ENCODE peak calls at places on chromosomes 4 and X, in eight cellular contexts. One of them, this sample, is unnamed.

GRCh38 chrX:129823115-129823514 is 20.6 kb downstream of the ZDHHC9 start:
- DNase-seq in fibroblast of mammary gland: peak
- DNase-seq in tibial artery: peak
- DNase-seq in H1: no peak
- DNase-seq in mammary epithelial cell: peak
- DNase-seq in HFF-Myc: no peak
- DNase-seq in right lobe of liver: no peak
- DNase-seq in lower lobe of right lung: no peak
- DNase-seq in this sample: no peak

GRCh38 chr4:3253808-3254207 is 4.8 kb downstream of the MSANTD1 start:
- DNase-seq in fibroblast of mammary gland: no peak
- DNase-seq in tibial artery: no peak
- DNase-seq in H1: peak
- DNase-seq in mammary epithelial cell: no peak
- DNase-seq in HFF-Myc: no peak
- DNase-seq in right lobe of liver: peak
- DNase-seq in lower lobe of right lung: peak
- DNase-seq in this sample: no peak

GRCh38 chr4:85744950-85745349 is 270.0 kb downstream of the ARHGAP24 start:
- DNase-seq in fibroblast of mammary gland: peak
- DNase-seq in tibial artery: no peak
- DNase-seq in H1: no peak
- DNase-seq in mammary epithelial cell: peak
- DNase-seq in HFF-Myc: peak
- DNase-seq in right lobe of liver: no peak
- DNase-seq in lower lobe of right lung: no peak
- DNase-seq in this sample: no peak

GRCh38 chrX:100710816-100711215 is 21.1 kb downstream of the SYTL4 start:
- DNase-seq in fibroblast of mammary gland: no peak
- DNase-seq in tibial artery: no peak
- DNase-seq in H1: no peak
- DNase-seq in mammary epithelial cell: no peak
- DNase-seq in HFF-Myc: no peak
- DNase-seq in right lobe of liver: no peak
- DNase-seq in lower lobe of right lung: no peak
- DNase-seq in this sample: no peak

GRCh38 chrX:10983526-10983925 is 127.6 kb upstream of the HCCS start:
- DNase-seq in fibroblast of mammary gland: no peak
- DNase-seq in tibial artery: no peak
- DNase-seq in H1: no peak
- DNase-seq in mammary epithelial cell: no peak
- DNase-seq in HFF-Myc: no peak
- DNase-seq in right lobe of liver: no peak
- DNase-seq in lower lobe of right lung: no peak
- DNase-seq in this sample: no peak

GRCh38 chr4:95409750-95410149 is 139.0 kb downstream of the UNC5C start:
- DNase-seq in fibroblast of mammary gland: no peak
- DNase-seq in tibial artery: no peak
- DNase-seq in H1: no peak
- DNase-seq in mammary epithelial cell: no peak
- DNase-seq in HFF-Myc: no peak
- DNase-seq in right lobe of liver: no peak
- DNase-seq in lower lobe of right lung: no peak
- DNase-seq in this sample: no peak

GRCh38 chrX:12548746-12549145 is 242.5 kb upstream of the PRPS2 start:
- DNase-seq in fibroblast of mammary gland: peak
- DNase-seq in tibial artery: no peak
- DNase-seq in H1: peak
- DNase-seq in mammary epithelial cell: peak
- DNase-seq in HFF-Myc: no peak
- DNase-seq in right lobe of liver: no peak
- DNase-seq in lower lobe of right lung: no peak
- DNase-seq in this sample: no peak

GRCh38 chr4:83618431-83618830 is 82.5 kb downstream of the GPAT3 start:
- DNase-seq in fibroblast of mammary gland: peak
- DNase-seq in tibial artery: no peak
- DNase-seq in H1: no peak
- DNase-seq in mammary epithelial cell: peak
- DNase-seq in HFF-Myc: no peak
- DNase-seq in right lobe of liver: no peak
- DNase-seq in lower lobe of right lung: no peak
- DNase-seq in this sample: no peak

GRCh38 chr4:64617813-64618212 is 208.6 kb upstream of the TECRL start:
- DNase-seq in fibroblast of mammary gland: peak
- DNase-seq in tibial artery: no peak
- DNase-seq in H1: no peak
- DNase-seq in mammary epithelial cell: peak
- DNase-seq in HFF-Myc: no peak
- DNase-seq in right lobe of liver: no peak
- DNase-seq in lower lobe of right lung: no peak
- DNase-seq in this sample: no peak

GRCh38 chrX:1150569-1151347 is 61.7 kb downstream of the CRLF2 start:
- DNase-seq in fibroblast of mammary gland: no peak
- DNase-seq in tibial artery: no peak
- DNase-seq in H1: peak
- DNase-seq in mammary epithelial cell: no peak
- DNase-seq in HFF-Myc: no peak
- DNase-seq in right lobe of liver: no peak
- DNase-seq in lower lobe of right lung: no peak
- DNase-seq in this sample: no peak

GRCh38 chrX:10112510-10112909 is 44.3 kb upstream of the CLCN4 start:
- DNase-seq in fibroblast of mammary gland: no peak
- DNase-seq in tibial artery: no peak
- DNase-seq in H1: no peak
- DNase-seq in mammary epithelial cell: no peak
- DNase-seq in HFF-Myc: no peak
- DNase-seq in right lobe of liver: no peak
- DNase-seq in lower lobe of right lung: no peak
- DNase-seq in this sample: no peak

GRCh38 chrX:15849555-15849954 is 5.1 kb downstream of the AP1S2 start:
- DNase-seq in fibroblast of mammary gland: peak
- DNase-seq in tibial artery: no peak
- DNase-seq in H1: no peak
- DNase-seq in mammary epithelial cell: peak
- DNase-seq in HFF-Myc: no peak
- DNase-seq in right lobe of liver: no peak
- DNase-seq in lower lobe of right lung: no peak
- DNase-seq in this sample: no peak
- TF ChIP-seq CTCF in fibroblast of mammary gland: peak
- TF ChIP-seq CTCF in tibial artery: peak
- TF ChIP-seq CTCF in H1: no peak
- TF ChIP-seq CTCF in mammary epithelial cell: peak
- TF ChIP-seq CTCF in HFF-Myc: peak
- TF ChIP-seq CTCF in right lobe of liver: no peak
- TF ChIP-seq CTCF in lower lobe of right lung: peak
- TF ChIP-seq CTCF in this sample: peak

DNA sequence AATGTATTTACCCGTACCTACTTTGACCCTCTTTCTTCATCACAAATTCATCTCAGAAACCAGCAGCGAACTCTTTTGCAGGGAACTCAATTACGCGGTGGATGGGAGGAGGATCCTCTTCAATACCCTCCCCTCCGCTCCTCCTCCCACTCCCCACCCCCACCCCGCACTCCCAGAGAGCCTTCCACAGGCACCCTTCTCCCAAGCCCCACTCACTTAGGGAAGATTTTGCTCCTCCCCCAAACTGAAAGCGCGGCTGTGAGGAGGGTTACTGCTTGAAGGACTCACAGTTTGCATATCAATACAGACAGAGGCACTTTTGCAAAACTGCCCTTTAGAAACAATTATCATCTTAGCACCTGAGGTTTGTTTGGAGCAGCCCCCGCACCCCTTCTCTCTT is 955 bp upstream of the IL1RAPL1 start:
- DNase-seq in fibroblast of mammary gland: no peak
- DNase-seq in tibial artery: no peak
- DNase-seq in H1: no peak
- DNase-seq in mammary epithelial cell: no peak
- DNase-seq in HFF-Myc: no peak
- DNase-seq in right lobe of liver: no peak
- DNase-seq in lower lobe of right lung: no peak
- DNase-seq in this sample: no peak
- TF ChIP-seq CTCF in fibroblast of mammary gland: no peak
- TF ChIP-seq CTCF in tibial artery: no peak
- TF ChIP-seq CTCF in H1: no peak
- TF ChIP-seq CTCF in mammary epithelial cell: no peak
- TF ChIP-seq CTCF in HFF-Myc: no peak
- TF ChIP-seq CTCF in right lobe of liver: no peak
- TF ChIP-seq CTCF in lower lobe of right lung: no peak
- TF ChIP-seq CTCF in this sample: no peak

GRCh38 chr4:31516520-31516919 is 796.4 kb downstream of the PCDH7 start:
- DNase-seq in fibroblast of mammary gland: no peak
- DNase-seq in tibial artery: no peak
- DNase-seq in H1: no peak
- DNase-seq in mammary epithelial cell: no peak
- DNase-seq in HFF-Myc: no peak
- DNase-seq in right lobe of liver: no peak
- DNase-seq in lower lobe of right lung: no peak
- DNase-seq in this sample: no peak
- TF ChIP-seq CTCF in fibroblast of mammary gland: no peak
- TF ChIP-seq CTCF in tibial artery: no peak
- TF ChIP-seq CTCF in H1: no peak
- TF ChIP-seq CTCF in mammary epithelial cell: no peak
- TF ChIP-seq CTCF in HFF-Myc: no peak
- TF ChIP-seq CTCF in right lobe of liver: no peak
- TF ChIP-seq CTCF in lower lobe of right lung: no peak
- TF ChIP-seq CTCF in this sample: no peak

GRCh38 chrX:149527705-149528104 is 13.1 kb upstream of the EOLA1 start:
- DNase-seq in fibroblast of mammary gland: peak
- DNase-seq in tibial artery: no peak
- DNase-seq in H1: no peak
- DNase-seq in mammary epithelial cell: no peak
- DNase-seq in HFF-Myc: no peak
- DNase-seq in right lobe of liver: no peak
- DNase-seq in lower lobe of right lung: no peak
- DNase-seq in this sample: no peak
- TF ChIP-seq CTCF in fibroblast of mammary gland: peak
- TF ChIP-seq CTCF in tibial artery: peak
- TF ChIP-seq CTCF in H1: no peak
- TF ChIP-seq CTCF in mammary epithelial cell: peak
- TF ChIP-seq CTCF in HFF-Myc: peak
- TF ChIP-seq CTCF in right lobe of liver: peak
- TF ChIP-seq CTCF in lower lobe of right lung: peak
- TF ChIP-seq CTCF in this sample: peak

GRCh38 chrX:78119521-78120227 is 15.6 kb downstream of the PGK1 start:
- DNase-seq in fibroblast of mammary gland: no peak
- DNase-seq in tibial artery: no peak
- DNase-seq in H1: no peak
- DNase-seq in mammary epithelial cell: no peak
- DNase-seq in HFF-Myc: no peak
- DNase-seq in right lobe of liver: no peak
- DNase-seq in lower lobe of right lung: no peak
- DNase-seq in this sample: no peak
- TF ChIP-seq CTCF in fibroblast of mammary gland: no peak
- TF ChIP-seq CTCF in tibial artery: no peak
- TF ChIP-seq CTCF in H1: no peak
- TF ChIP-seq CTCF in mammary epithelial cell: peak
- TF ChIP-seq CTCF in HFF-Myc: peak
- TF ChIP-seq CTCF in right lobe of liver: no peak
- TF ChIP-seq CTCF in lower lobe of right lung: no peak
- TF ChIP-seq CTCF in this sample: no peak

GRCh38 chrX:30935985-30936384 is 46.9 kb upstream of the TAB3 start:
- DNase-seq in fibroblast of mammary gland: peak
- DNase-seq in tibial artery: no peak
- DNase-seq in H1: no peak
- DNase-seq in mammary epithelial cell: peak
- DNase-seq in HFF-Myc: no peak
- DNase-seq in right lobe of liver: peak
- DNase-seq in lower lobe of right lung: no peak
- DNase-seq in this sample: no peak
- TF ChIP-seq CTCF in fibroblast of mammary gland: peak
- TF ChIP-seq CTCF in tibial artery: no peak
- TF ChIP-seq CTCF in H1: no peak
- TF ChIP-seq CTCF in mammary epithelial cell: peak
- TF ChIP-seq CTCF in HFF-Myc: no peak
- TF ChIP-seq CTCF in right lobe of liver: peak
- TF ChIP-seq CTCF in lower lobe of right lung: no peak
- TF ChIP-seq CTCF in this sample: no peak

DNA sequence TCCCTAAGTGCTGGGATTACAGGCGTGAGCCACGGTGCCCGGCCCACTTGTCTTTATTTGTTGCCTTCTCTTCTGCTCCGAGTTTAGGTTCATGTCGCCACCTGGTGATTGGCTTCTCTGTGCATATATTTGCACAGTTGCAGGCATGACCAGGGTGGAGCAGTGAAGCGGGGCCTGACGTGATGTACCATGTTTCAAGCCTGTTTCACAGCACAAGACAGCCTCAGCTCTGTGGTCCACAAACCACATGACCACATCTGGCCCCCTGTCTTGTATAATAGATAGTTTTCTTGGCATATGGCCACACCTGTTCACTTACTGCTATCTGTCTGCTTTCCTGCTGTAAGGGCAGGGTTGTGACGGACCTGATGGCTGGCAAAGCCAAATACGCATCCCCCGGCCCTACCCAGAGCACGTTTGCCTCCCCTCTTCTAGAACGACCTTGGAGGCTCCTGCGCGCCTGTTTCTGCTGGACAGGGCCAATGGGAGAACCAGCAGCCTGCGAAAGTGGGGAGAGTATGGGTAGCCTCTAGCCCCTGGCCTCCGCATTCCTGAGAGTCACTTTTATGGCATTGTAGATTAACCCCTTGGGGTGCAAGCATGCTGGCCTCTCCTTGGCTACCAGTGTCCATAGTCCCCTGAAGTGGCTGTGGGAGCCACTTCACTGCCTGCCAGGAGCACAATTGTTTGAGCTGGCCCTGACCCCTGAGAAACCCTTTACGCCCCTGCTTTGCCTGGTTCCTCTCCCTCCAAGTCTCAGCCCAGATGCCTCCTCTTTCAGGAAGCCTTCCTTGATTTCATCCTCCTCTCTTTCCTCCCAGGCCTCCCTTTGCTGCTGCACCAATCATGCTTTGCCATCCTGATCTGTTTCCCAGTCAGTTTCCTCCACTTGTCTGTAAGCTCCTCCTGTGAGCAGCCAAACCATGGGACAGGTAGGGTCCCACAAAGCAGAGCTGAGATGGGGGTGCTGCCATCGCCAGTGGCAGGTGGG is 6.0 kb upstream of the SH3TC1 start:
- DNase-seq in fibroblast of mammary gland: peak
- DNase-seq in tibial artery: peak
- DNase-seq in H1: no peak
- DNase-seq in mammary epithelial cell: no peak
- DNase-seq in HFF-Myc: no peak
- DNase-seq in right lobe of liver: peak
- DNase-seq in lower lobe of right lung: peak
- DNase-seq in this sample: no peak
- TF ChIP-seq CTCF in fibroblast of mammary gland: peak
- TF ChIP-seq CTCF in tibial artery: no peak
- TF ChIP-seq CTCF in H1: no peak
- TF ChIP-seq CTCF in mammary epithelial cell: peak
- TF ChIP-seq CTCF in HFF-Myc: no peak
- TF ChIP-seq CTCF in right lobe of liver: peak
- TF ChIP-seq CTCF in lower lobe of right lung: peak
- TF ChIP-seq CTCF in this sample: peak

This sample was measured in AG09319.